ENCODE peak calls at places on chromosomes 13 and 19, in five cellular contexts. F is HEK293T, M is H1, I is GM12878, L is HepG2. Z is an unnamed sample.

GRCh38 chr13:90032841-90033493 is 1314.5 kb upstream of the MIR17HG start:
- DNase-seq in F (no peak), M (no peak), I (no peak), L (no peak), Z (no peak)

GRCh38 chr13:102580552-102581169 is 16.1 kb upstream of the TPP2 start:
- DNase-seq in F (peak; percentile 20), M (no peak), I (no peak), L (peak; percentile 55), Z (peak; percentile 52)

GRCh38 chr13:76921516-76921915 is 26.8 kb upstream of the ACOD1 start:
- DNase-seq in F (no peak), M (no peak), I (no peak), L (no peak), Z (no peak)

GRCh38 chr19:8367327-8368001 is 3.5 kb downstream of the ANGPTL4 start:
- DNase-seq in F (peak; percentile 45), M (peak; percentile 61), I (no peak), L (no peak), Z (no peak)

GRCh38 chr19:46442808-46443450 is 14.2 kb upstream of the PNMA8C start:
- DNase-seq in F (no peak), M (no peak), I (no peak), L (no peak), Z (no peak)

GRCh38 chr19:47433121-47433520 is 13.8 kb upstream of the MEIS3 start:
- DNase-seq in F (no peak), M (no peak), I (no peak), L (no peak), Z (no peak)

GRCh38 chr19:29943615-29944014 is 1.6 kb downstream of the URI1 start:
- DNase-seq in F (no peak), M (no peak), I (no peak), L (no peak), Z (no peak)

GRCh38 chr19:1469936-1470863 is 8.8 kb downstream of the C19orf25 start:
- DNase-seq in F (peak; percentile 52), M (peak; percentile 78), I (no peak), L (no peak), Z (no peak)

GRCh38 chr19:35027009-35027408 is 3.3 kb upstream of the SCN1B start:
- DNase-seq in F (no peak), M (no peak), I (no peak), L (no peak), Z (no peak)

GRCh38 chr13:34412817-34413365 is 529.2 kb upstream of the NBEA start:
- DNase-seq in F (no peak), M (no peak), I (no peak), L (no peak), Z (no peak)

GRCh38 chr13:38636756-38637155 is 50.1 kb upstream of the FREM2 start:
- DNase-seq in F (no peak), M (no peak), I (no peak), L (no peak), Z (no peak)

GRCh38 chr13:105920375-105920774 is 615.1 kb downstream of the EFNB2 start:
- DNase-seq in F (no peak), M (no peak), I (no peak), L (no peak), Z (peak; percentile 8)

GRCh38 chr13:110731072-110731471 is 17.6 kb downstream of the ING1 start:
- DNase-seq in F (no peak), M (no peak), I (no peak), L (no peak), Z (no peak)

GRCh38 chr13:75769141-75769905 is 133.2 kb downstream of the LMO7 start:
- DNase-seq in F (no peak), M (no peak), I (no peak), L (no peak), Z (no peak)

GRCh38 chr19:16896098-16896912 is 7.5 kb downstream of the F2RL3 start:
- DNase-seq in F (no peak), M (peak; percentile 80), I (no peak), L (no peak), Z (no peak)

GRCh38 chr19:6873708-6874431 is 13.5 kb upstream of the ADGRE1 start:
- DNase-seq in F (no peak), M (no peak), I (no peak), L (no peak), Z (no peak)
- TF ChIP-seq SUZ12 in F (no peak), M (no peak), I (no peak), L (no peak), Z (no peak)

GRCh38 chr19:42442833-42443232 is at the start of gene CXCL17:
- DNase-seq in F (no peak), M (no peak), I (no peak), L (no peak), Z (no peak)

GRCh38 chr19:42440357-42441046 is 2.2 kb downstream of the CXCL17 start:
- DNase-seq in F (peak; percentile 80), M (peak; percentile 93), I (no peak), L (peak; percentile 57), Z (no peak)

GRCh38 chr19:42441047-42441440 is 1.7 kb downstream of the CXCL17 start:
- DNase-seq in F (no peak), M (no peak), I (no peak), L (peak; percentile 72), Z (no peak)

GRCh38 chr19:42445948-42446347 is 3.2 kb upstream of the CXCL17 start:
- DNase-seq in F (no peak), M (no peak), I (no peak), L (no peak), Z (no peak)

DNA sequence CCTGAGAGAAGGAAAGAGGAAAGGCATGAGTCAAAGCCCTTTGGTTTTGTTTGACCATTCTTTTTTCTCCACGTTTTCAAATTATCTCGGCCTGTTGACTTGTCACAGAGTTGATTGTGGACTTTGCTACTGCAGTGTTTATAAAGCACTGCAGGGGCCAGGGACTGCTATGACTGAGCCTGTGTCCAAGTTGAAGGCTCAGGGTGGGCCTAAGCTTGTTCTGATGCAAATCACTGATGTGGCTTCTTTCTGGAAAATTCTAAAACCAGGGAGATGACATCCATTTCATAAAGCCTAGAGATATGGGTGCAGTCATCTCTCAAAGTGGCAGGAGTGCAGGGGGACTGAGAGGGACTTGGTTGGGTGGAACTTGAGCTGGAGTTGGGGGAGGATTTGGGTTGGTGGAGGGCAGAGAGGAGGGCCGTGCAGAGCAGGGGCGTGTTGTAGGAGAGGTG is 1.2 kb upstream of the CXCL17 start:
- DNase-seq in F (no peak), M (no peak), I (no peak), L (peak; percentile 95), Z (no peak)
- TF ChIP-seq SUZ12 in F (no peak), M (no peak), I (no peak), L (no peak), Z (no peak)

GRCh38 chr13:113491982-113492381 is 1.5 kb upstream of the DCUN1D2 start:
- DNase-seq in F (no peak), M (no peak), I (no peak), L (no peak), Z (no peak)

GRCh38 chr13:113497217-113497616 is 6.7 kb upstream of the DCUN1D2 start:
- DNase-seq in F (no peak), M (no peak), I (no peak), L (no peak), Z (no peak)

GRCh38 chr13:113493315-113493951 is 2.9 kb upstream of the DCUN1D2 start:
- DNase-seq in F (peak; percentile 22), M (no peak), I (peak; percentile 16), L (peak; percentile 90), Z (no peak)

GRCh38 chr13:113491418-113491883 is 940 bp upstream of the DCUN1D2 start:
- DNase-seq in F (peak; percentile 9), M (peak; percentile 70), I (no peak), L (no peak), Z (no peak)

GRCh38 chr13:113495494-113496251 is 5.2 kb upstream of the DCUN1D2 start:
- DNase-seq in F (no peak), M (no peak), I (no peak), L (no peak), Z (no peak)
- TF ChIP-seq SUZ12 in F (no peak), M (no peak), I (no peak), L (no peak), Z (no peak)

GRCh38 chr13:98521876-98522275 is 55.0 kb downstream of the STK24 start:
- DNase-seq in F (no peak), M (no peak), I (no peak), L (no peak), Z (no peak)

GRCh38 chr13:98524793-98525192 is 52.1 kb downstream of the STK24 start:
- DNase-seq in F (no peak), M (no peak), I (no peak), L (no peak), Z (no peak)

GRCh38 chr13:98525452-98525851 is 51.5 kb downstream of the STK24 start:
- DNase-seq in F (no peak), M (no peak), I (no peak), L (no peak), Z (no peak)

GRCh38 chr13:98524391-98524790 is 52.5 kb downstream of the STK24 start:
- DNase-seq in F (no peak), M (no peak), I (no peak), L (no peak), Z (no peak)

DNA sequence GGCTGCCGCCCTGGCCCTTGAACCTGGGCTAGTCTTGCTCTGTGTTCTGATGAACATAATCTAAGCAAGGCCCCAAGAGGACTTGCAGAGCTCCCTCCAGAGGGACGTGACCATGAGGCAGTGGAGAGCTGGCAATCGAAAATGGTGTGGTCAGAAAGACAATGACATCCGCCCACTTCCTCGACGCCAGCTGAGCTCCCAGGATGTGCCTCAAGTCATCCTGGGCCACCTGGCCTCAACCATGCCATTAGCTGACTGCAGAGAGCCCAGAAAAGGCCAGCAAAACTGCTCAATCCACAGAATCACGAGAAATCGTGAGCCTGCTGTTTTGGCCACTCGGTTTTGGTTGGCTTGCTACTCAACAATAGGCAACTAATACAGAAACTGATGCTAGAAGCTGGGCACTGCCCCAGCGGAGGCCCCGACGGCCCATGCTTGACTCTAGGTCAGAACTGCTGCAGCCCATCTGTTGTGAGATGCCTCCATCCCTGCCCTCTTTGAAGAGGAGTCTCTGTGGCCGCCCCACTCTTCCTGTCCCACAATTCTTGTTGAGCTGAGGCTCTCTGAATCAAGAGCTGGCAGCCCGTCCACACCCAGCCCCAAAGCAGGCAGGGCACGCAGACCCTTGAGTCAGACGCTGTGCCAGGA is 53.3 kb downstream of the STK24 start:
- DNase-seq in F (no peak), M (no peak), I (peak; percentile 63), L (no peak), Z (no peak)
- TF ChIP-seq SUZ12 in F (no peak), M (no peak), I (no peak), L (no peak), Z (no peak)

DNA sequence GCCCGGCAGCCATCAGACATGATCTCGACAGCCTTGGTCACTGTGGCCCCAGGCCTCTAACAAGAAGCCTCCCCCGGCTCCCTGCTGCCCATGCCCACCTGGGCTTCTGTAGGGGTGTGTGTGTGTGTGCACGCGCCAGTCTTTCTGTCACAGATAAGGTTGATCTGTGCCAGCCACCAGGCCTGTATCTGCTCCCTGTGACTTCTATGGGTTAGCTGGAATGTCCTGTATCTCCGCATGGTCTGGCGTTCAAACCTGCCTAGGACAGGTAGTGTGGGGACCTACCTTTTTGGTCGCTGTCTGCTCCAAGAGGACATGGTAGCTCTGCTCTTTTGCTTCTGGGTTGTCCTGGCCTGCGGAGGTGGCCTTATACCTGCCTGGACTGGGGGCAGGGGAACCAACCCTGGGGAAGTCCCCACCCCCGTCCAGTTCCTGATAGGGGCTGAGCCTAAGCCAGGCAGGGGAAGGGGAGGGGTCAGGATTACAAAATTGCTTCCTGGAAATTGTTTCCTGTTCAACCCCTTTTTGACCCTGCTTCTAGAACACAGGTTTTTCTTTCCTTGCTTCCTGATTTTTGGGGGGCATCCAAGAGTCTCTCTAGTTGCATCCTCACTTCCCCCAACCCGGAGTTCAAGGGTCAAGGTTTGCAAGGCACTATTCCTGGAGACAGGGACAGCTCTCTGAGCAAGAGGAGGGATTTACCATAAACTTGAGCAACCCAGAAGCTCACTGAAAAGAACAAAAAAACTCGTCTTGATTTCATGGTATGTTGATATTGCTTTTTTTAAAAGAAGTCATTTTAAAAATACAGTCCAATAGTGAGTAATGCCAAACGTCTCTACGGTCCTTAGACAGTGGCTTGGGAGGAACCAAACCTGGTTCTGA is at the start of gene LRG1:
- DNase-seq in F (no peak), M (no peak), I (peak; percentile 30), L (peak; percentile 86), Z (no peak)
- TF ChIP-seq SUZ12 in F (no peak), M (no peak), I (no peak), L (no peak), Z (no peak)